ENCODE peak calls at places on chromosomes 3 and 15, in seven cellular contexts. T is PC-3, X is GM12865, K is lower leg skin, B is cardiac fibroblast, O is psoas muscle, M is astrocyte of the cerebellum. R is an unnamed sample.

GRCh38 chr15:94412979-94413741 is 181.8 kb downstream of the MCTP2 start:
- DNase-seq in T (peak; percentile 35), X (peak; percentile 3), K (no peak), B (peak; percentile 28), O (no peak), M (peak; percentile 9), R (no peak)

GRCh38 chr3:69058180-69058946 is 6.2 kb upstream of the TMF1 start:
- DNase-seq in T (no peak), X (peak; percentile 70), K (no peak), B (no peak), O (no peak), M (no peak), R (no peak)

GRCh38 chr3:62007036-62007435 is 366.3 kb downstream of the FEZF2 start:
- DNase-seq in T (no peak), X (no peak), K (no peak), B (peak; percentile 31), O (no peak), M (peak; percentile 83), R (peak; percentile 17)

GRCh38 chr3:94735354-94735753 is 672.5 kb downstream of the NSUN3 start:
- DNase-seq in T (peak; percentile 72), X (no peak), K (no peak), B (no peak), O (no peak), M (no peak), R (no peak)

GRCh38 chr3:63015614-63016016 is 140.4 kb upstream of the CADPS start:
- DNase-seq in T (no peak), X (peak; percentile 1), K (no peak), B (no peak), O (no peak), M (no peak), R (no peak)

GRCh38 chr15:62241135-62241770 is 76.2 kb upstream of the C2CD4B start:
- DNase-seq in T (peak; percentile 33), X (peak; percentile 43), K (no peak), B (no peak), O (no peak), M (no peak), R (no peak)

GRCh38 chr3:164060923-164061322 is 1017.4 kb downstream of the SI start:
- DNase-seq in T (no peak), X (no peak), K (no peak), B (no peak), O (no peak), M (no peak), R (no peak)

GRCh38 chr3:126267976-126268615 is 87.7 kb upstream of the ALDH1L1 start:
- DNase-seq in T (no peak), X (no peak), K (no peak), B (no peak), O (peak; percentile 57), M (no peak), R (no peak)

GRCh38 chr15:81885135-81885534 is 160.7 kb downstream of the MEX3B start:
- DNase-seq in T (no peak), X (no peak), K (no peak), B (no peak), O (no peak), M (no peak), R (no peak)

GRCh38 chr3:28738425-28738824 is 389.8 kb upstream of the AZI2 start:
- DNase-seq in T (no peak), X (no peak), K (no peak), B (no peak), O (no peak), M (no peak), R (no peak)

GRCh38 chr3:65439641-65440040 is 599.1 kb downstream of the MAGI1 start:
- DNase-seq in T (peak; percentile 43), X (peak; percentile 45), K (no peak), B (peak; percentile 73), O (peak; percentile 63), M (peak; percentile 39), R (no peak)

GRCh38 chr3:106728315-106728821 is 648.9 kb upstream of the CCDC54 start:
- DNase-seq in T (peak; percentile 98), X (no peak), K (no peak), B (peak; percentile 95), O (no peak), M (peak; percentile 98), R (peak; percentile 96)

GRCh38 chr3:24020036-24020691 is 75.1 kb downstream of the NR1D2 start:
- DNase-seq in T (no peak), X (no peak), K (no peak), B (no peak), O (no peak), M (no peak), R (no peak)

GRCh38 chr3:122245513-122246174 is 62.2 kb downstream of the CASR start:
- DNase-seq in T (peak; percentile 27), X (peak; percentile 63), K (no peak), B (no peak), O (no peak), M (no peak), R (no peak)
- TF ChIP-seq CTCF in T (no peak), X (no peak), K (no peak), B (no peak), O (no peak), M (no peak), R (no peak)

DNA sequence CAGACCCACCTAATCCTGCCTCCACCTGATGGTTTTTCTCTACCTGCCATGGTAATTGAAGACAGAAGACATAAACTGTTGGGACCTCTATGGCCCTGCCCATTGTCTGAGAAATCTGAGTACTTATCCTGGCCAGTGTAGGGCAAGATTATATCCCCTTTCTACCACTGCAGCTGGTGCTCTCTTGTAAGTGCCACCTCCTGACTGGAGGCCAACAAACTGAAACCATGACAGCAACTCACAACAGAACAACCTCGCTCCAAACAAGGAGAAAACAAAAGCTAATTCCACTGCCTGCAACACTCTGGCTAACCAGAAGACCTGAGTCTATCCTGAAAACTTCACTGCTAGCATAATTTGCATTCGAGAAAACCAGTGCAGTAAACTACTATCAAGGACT is 82.9 kb downstream of the CLDN1 start:
- DNase-seq in T (no peak), X (peak; percentile 27), K (no peak), B (peak; percentile 3), O (no peak), M (no peak), R (no peak)
- H3K4me3 ChIP-seq in T (no peak overlapping the region), X (no peak overlapping the region), K (no peak overlapping the region), B (no peak overlapping the region), O (no peak overlapping the region), M (no peak overlapping the region), R (no peak overlapping the region)

DNA sequence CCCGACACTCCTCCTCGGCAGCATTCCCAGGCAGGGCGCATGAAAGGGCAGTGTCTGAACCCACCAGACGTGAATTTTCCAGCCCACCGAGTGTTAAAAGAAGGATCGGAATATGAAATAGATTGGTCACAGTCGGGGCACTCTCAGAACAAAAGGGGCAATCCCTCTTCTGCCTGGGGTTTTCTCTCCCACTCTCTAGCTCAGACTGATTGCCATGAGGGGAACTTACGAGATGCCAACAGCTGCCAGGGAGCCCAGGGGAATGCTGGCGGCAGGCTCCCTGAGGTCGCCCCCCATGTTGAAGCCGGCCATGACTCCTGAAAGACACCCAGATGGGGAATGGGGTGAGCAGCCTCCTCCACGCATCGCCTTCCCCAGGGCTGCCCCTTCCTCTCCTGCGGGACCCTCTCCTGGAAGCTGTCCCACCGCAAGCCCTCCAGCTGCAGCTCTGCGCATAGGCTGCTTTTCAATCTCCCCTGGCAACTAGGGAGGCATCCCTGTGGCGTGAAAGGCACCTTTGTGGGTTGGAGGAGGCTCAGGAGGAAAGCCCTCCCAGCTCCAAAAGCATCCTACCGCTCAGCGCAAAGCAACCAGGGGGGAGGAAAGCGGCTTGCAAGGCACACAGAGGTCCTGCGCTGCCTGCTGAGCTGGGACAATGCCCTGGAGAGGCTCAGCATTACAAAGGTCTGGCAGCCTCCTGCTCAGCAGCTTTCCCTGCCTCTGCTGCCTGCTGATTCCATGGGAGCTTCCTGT is 64.7 kb upstream of the HEG1 start:
- DNase-seq in T (no peak), X (no peak), K (no peak), B (peak; percentile 56), O (no peak), M (no peak), R (no peak)
- TF ChIP-seq CTCF in T (no peak), X (no peak), K (no peak), B (no peak), O (no peak), M (no peak), R (no peak)

DNA sequence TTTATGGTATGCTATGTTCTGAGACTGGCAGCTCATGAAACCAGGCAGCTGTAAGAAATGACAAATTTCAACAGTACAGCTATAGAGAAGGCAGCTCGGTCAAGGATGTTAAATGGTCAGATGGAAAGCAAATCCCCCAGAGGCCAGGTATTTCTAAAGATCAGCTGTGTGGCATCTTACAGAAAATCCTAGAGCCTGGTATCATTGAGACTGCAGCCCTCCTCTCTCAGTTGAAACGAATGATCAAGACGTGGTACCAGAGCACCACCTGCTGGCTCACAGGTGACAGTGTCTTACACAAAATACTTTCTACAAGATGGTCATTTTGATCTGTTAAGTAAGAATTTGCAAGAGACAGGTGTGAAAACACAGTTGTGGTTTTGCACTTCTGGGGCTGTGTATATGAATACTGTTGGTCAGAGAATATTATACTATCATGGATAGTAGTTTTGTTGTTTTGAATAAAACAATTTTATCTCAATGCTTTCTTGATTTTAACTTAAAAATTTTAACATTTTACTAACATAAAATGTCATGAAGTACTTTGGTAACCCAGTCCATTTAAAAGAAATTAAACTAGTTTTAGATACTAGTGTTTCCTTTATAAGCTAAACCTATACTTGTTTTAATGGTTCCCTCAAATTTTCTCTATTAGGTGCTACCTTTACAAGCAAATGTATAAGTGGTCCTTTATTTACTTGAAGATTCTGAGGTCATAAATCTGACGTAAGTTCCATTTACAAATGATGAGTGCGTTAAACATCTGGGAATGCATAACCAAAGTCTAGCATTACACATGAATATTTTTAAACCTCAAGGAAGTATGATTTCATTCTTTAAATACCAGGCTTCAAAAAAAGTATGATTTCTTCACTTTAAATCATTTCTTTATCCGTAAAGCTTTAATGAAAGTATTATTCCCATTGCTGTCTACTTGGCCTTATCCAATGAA is 121.9 kb downstream of the PDZRN3 start:
- DNase-seq in T (peak; percentile 65), X (peak; percentile 92), K (peak; percentile 47), B (peak; percentile 84), O (peak; percentile 80), M (peak; percentile 86), R (peak; percentile 77)
- H3K4me3 ChIP-seq in T (no peak overlapping the region), X (no peak overlapping the region), K (no peak overlapping the region), B (no peak overlapping the region), O (peak overlapping the region; percentile 42), M (no peak overlapping the region), R (no peak overlapping the region)

DNA sequence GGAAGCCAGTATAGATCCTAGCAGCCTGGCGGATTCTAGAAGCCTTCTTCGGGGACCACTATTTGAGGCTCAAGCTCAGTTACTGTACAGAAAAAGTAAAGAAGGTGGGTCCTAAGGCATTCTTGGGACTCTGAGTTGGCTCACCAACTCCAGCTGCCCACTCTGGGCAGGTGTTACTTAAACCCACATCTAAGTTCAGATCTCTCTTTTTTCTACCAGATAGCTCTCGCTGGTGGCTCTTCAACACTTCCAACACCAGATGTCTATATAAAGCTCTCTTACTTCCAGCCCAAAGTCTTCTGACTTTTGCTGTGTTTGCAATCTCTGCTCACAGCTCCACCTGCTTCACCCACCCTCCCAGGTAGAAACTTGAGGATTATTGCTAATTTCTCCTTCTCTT is 232.8 kb upstream of the TPRG1 start:
- DNase-seq in T (no peak), X (no peak), K (no peak), B (no peak), O (no peak), M (no peak), R (no peak)
- TF ChIP-seq CTCF in T (no peak), X (no peak), K (no peak), B (no peak), O (no peak), M (no peak), R (no peak)